ENCODE peak calls at places on chromosomes 12 and 14, in four cellular contexts. W is K562, H is GM12878, C is HepG2. B is an unnamed sample.

GRCh38 chr12:71585218-71585617 is 78.4 kb downstream of the ZFC3H1 start:
- DNase-seq in W (no peak), H (no peak), C (no peak), B (no peak)

GRCh38 chr14:26917086-26917485 is 319.3 kb upstream of the NOVA1 start:
- DNase-seq in W (peak), H (no peak), C (peak), B (peak)

GRCh38 chr12:18217981-18218380 is 43.3 kb upstream of the PIK3C2G start:
- DNase-seq in W (no peak), H (no peak), C (no peak), B (no peak)

GRCh38 chr12:103495783-103496456 is at the start of gene C12orf42:
- DNase-seq in W (no peak), H (peak), C (no peak), B (peak)

GRCh38 chr14:36194645-36195044 is 18.1 kb upstream of the PTCSC3 start:
- DNase-seq in W (no peak), H (no peak), C (no peak), B (no peak)

GRCh38 chr12:116370886-116371580 is 93.5 kb upstream of the MED13L start:
- DNase-seq in W (no peak), H (no peak), C (no peak), B (no peak)

GRCh38 chr12:27331299-27331926 is 1.2 kb upstream of the BMAL2 start:
- DNase-seq in W (peak), H (peak), C (peak), B (no peak)

GRCh38 chr12:6312529-6313325 is 2.2 kb downstream of the PLEKHG6 start:
- DNase-seq in W (peak), H (peak), C (no peak), B (no peak)

GRCh38 chr12:112524676-112525425 is 106.1 kb downstream of the PTPN11 start:
- DNase-seq in W (no peak), H (no peak), C (no peak), B (peak)

GRCh38 chr12:22812531-22812930 is 187.6 kb downstream of the ETNK1 start:
- DNase-seq in W (no peak), H (no peak), C (no peak), B (no peak)

GRCh38 chr14:56161658-56162057 is 43.4 kb downstream of the PELI2 start:
- DNase-seq in W (no peak), H (no peak), C (no peak), B (no peak)

GRCh38 chr12:108884116-108885012 is 4.5 kb downstream of the DAO start:
- DNase-seq in W (peak), H (no peak), C (peak), B (peak)

GRCh38 chr12:45050751-45051489 is at the start of gene DBX2:
- DNase-seq in W (no peak), H (no peak), C (no peak), B (peak)

GRCh38 chr12:53941187-53941586 is 2.6 kb downstream of the HOXC13 start:
- DNase-seq in W (no peak), H (no peak), C (no peak), B (no peak)

GRCh38 chr12:130953783-130954543 is at the start of gene ADGRD1:
- DNase-seq in W (no peak), H (no peak), C (no peak), B (no peak)

GRCh38 chr12:107449891-107450290 is 235.7 kb upstream of the PWP1 start:
- DNase-seq in W (no peak), H (no peak), C (no peak), B (no peak)

GRCh38 chr12:2416158-2416557 is 363.4 kb downstream of the CACNA1C start:
- DNase-seq in W (no peak), H (no peak), C (no peak), B (no peak)

GRCh38 chr14:59067135-59067894 is 121.2 kb upstream of the DAAM1 start:
- DNase-seq in W (no peak), H (no peak), C (no peak), B (no peak)

GRCh38 chr14:60656755-60657608 is 7.7 kb upstream of the SIX1 start:
- DNase-seq in W (no peak), H (peak), C (peak), B (no peak)

GRCh38 chr12:110109037-110109836 is 14.9 kb upstream of the IFT81 start:
- DNase-seq in W (peak), H (no peak), C (peak), B (no peak)

GRCh38 chr14:79583738-79584405 is 627.4 kb downstream of the DIO2 start:
- DNase-seq in W (no peak), H (no peak), C (no peak), B (no peak)

GRCh38 chr14:105364100-105364708 is 34.1 kb upstream of the TEX22 start:
- DNase-seq in W (peak), H (no peak), C (no peak), B (no peak)

GRCh38 chr14:100608586-100609330 is 21.5 kb upstream of the BEGAIN start:
- DNase-seq in W (no peak), H (no peak), C (no peak), B (no peak)

GRCh38 chr14:103007555-103007954 is 49.8 kb downstream of the CDC42BPB start:
- DNase-seq in W (no peak), H (no peak), C (no peak), B (no peak)

GRCh38 chr14:101834387-101835165 is 73.1 kb downstream of the PPP2R5C start:
- DNase-seq in W (no peak), H (no peak), C (no peak), B (no peak)

GRCh38 chr12:48788852-48789775 is at the start of gene ADCY6:
- DNase-seq in W (peak), H (no peak), C (peak), B (peak)

GRCh38 chr12:113664224-113664681 is 192.6 kb upstream of the LHX5 start:
- DNase-seq in W (peak), H (no peak), C (no peak), B (no peak)

GRCh38 chr12:96238336-96239031 is 44.3 kb downstream of the ELK3 start:
- DNase-seq in W (no peak), H (no peak), C (no peak), B (no peak)

GRCh38 chr14:68667313-68667791 is 125.5 kb downstream of the ZFP36L1 start:
- DNase-seq in W (no peak), H (no peak), C (no peak), B (no peak)

GRCh38 chr12:126337556-126337955 is 1272.3 kb downstream of the AACS start:
- DNase-seq in W (no peak), H (no peak), C (no peak), B (no peak)

GRCh38 chr12:132277374-132277801 is 52.0 kb downstream of the GALNT9 start:
- DNase-seq in W (no peak), H (no peak), C (no peak), B (no peak)

GRCh38 chr12:8156416-8156815 is 399 bp upstream of the ZNF705A start:
- DNase-seq in W (no peak), H (no peak), C (no peak), B (no peak)

GRCh38 chr12:3667485-3667884 is 85.4 kb downstream of the CRACR2A start:
- DNase-seq in W (no peak), H (no peak), C (no peak), B (no peak)

GRCh38 chr12:113914806-113915205 is 51.3 kb downstream of the RBM19 start:
- DNase-seq in W (no peak), H (no peak), C (no peak), B (no peak)

GRCh38 chr12:107990325-107990724 is 138.8 kb upstream of the WSCD2 start:
- DNase-seq in W (peak), H (no peak), C (peak), B (peak)

GRCh38 chr12:106841471-106842302 is 67.2 kb downstream of the RIC8B start:
- DNase-seq in W (peak), H (no peak), C (peak), B (peak)

GRCh38 chr14:21023817-21024667 is 819 bp downstream of the NDRG2 start:
- DNase-seq in W (no peak), H (no peak), C (peak), B (no peak)

GRCh38 chr12:119729871-119730270 is 61.9 kb downstream of the PRKAB1 start:
- DNase-seq in W (no peak), H (no peak), C (no peak), B (no peak)

GRCh38 chr14:38367922-38368321 is 112.0 kb upstream of the CLEC14A start:
- DNase-seq in W (no peak), H (no peak), C (no peak), B (no peak)
- TF ChIP-seq SP1 in W (no peak), H (no peak), C (no peak), B (no peak)

DNA sequence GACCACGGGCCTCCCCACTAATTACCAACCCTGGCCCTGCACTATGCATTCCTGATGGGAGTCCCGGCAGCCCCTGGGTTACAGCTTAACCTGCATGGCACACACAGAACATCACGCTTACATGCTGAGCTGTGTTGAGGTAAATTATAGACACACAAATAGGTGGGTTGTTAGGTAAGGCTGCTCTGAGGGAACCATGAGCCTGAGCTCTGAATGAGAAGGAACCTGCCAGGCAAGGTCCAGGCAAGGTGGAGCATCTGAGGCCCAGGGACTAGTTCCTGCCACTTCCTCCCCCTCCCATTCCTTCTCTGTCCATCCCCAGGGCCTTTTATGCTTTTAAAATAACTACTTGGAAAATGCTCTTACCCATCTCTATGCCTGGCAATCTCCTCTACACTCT is 82.7 kb upstream of the ESRRB start:
- DNase-seq in W (no peak), H (no peak), C (no peak), B (no peak)
- TF ChIP-seq BHLHE40 in W (no peak), H (no peak), C (no peak), B (no peak)

DNA sequence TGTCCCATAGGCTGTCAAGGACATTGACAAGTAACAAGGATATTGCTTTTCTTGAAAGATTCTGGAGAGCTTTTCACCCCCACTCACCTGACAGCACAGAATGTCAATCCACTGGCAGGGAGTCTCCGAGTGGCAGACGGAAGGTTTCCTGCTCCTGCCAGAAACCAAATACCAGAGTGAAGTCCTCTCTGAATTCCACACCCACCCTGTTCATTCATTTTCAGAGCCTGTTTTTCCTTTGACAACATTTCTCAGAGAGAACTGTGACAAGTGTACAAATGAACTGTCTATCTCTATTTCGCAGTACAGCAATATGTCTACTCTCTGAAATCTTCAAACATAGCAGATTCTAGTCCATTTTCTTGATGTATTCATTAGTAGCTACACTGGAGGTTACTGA is 26.2 kb upstream of the BICD1 start:
- DNase-seq in W (no peak), H (no peak), C (no peak), B (no peak)
- TF ChIP-seq SP1 in W (no peak), H (no peak), C (no peak), B (no peak)

GRCh38 chr14:22291406-22291805 is 297.6 kb downstream of the DAD1 start:
- DNase-seq in W (no peak), H (no peak), C (no peak), B (no peak)
- TF ChIP-seq BHLHE40 in W (no peak), H (no peak), C (no peak), B (no peak)

GRCh38 chr12:124487065-124487833 is 80.2 kb downstream of the NCOR2 start:
- DNase-seq in W (peak), H (no peak), C (no peak), B (no peak)
- TF ChIP-seq SP1 in W (no peak), H (no peak), C (no peak), B (no peak)

DNA sequence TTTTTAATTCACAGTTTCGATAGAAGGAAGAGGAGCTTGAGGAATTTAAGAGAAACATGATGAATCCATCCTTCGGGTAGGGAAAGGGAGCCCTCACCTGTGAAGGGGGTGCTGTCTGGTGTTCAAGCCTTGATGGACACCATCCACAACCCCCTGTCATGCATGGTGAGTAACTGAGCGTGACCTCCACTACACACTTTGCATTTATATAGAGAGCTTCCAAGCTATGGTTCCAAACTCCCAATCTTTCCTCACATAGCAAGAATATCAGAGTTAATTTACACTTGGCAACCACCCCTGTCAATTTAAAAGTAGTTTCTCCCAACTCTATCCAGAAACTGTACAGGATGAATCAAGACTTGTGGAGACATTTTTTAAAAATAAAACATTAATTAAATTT is 13.1 kb upstream of the NID2 start:
- DNase-seq in W (no peak), H (no peak), C (no peak), B (no peak)
- TF ChIP-seq BHLHE40 in W (no peak), H (no peak), C (no peak), B (no peak)

GRCh38 chr12:79747274-79747673 is 56.5 kb upstream of the PAWR start:
- DNase-seq in W (no peak), H (no peak), C (no peak), B (no peak)
- TF ChIP-seq SP1 in W (no peak), H (no peak), C (no peak), B (no peak)